ENCODE peak calls at places on chromosomes 7 and 10, in four cellular contexts. One of them, this sample, is unnamed.

GRCh38 chr7:36238138-36238537 is 85.1 kb downstream of the EEPD1 start:
- DNase-seq in stimulated activated CD4-positive, alpha-beta T cell treated with anti-CD3 and anti-CD28 coated beads, Interleukin-15, amount 100 ng/mL, for 1 hour: no peak
- DNase-seq in LHCN-M2: no peak
- DNase-seq in non-pigmented ciliary epithelial cell: no peak
- DNase-seq in this sample: no peak

GRCh38 chr10:22669163-22669711 is 45.1 kb downstream of the PIP4K2A start:
- DNase-seq in stimulated activated CD4-positive, alpha-beta T cell treated with anti-CD3 and anti-CD28 coated beads, Interleukin-15, amount 100 ng/mL, for 1 hour: no peak
- DNase-seq in LHCN-M2: no peak
- DNase-seq in non-pigmented ciliary epithelial cell: no peak
- DNase-seq in this sample: no peak

GRCh38 chr7:99579956-99580777 is 17.9 kb upstream of the TMEM225B start:
- DNase-seq in stimulated activated CD4-positive, alpha-beta T cell treated with anti-CD3 and anti-CD28 coated beads, Interleukin-15, amount 100 ng/mL, for 1 hour: peak; percentile 39
- DNase-seq in LHCN-M2: peak; percentile 41
- DNase-seq in non-pigmented ciliary epithelial cell: no peak
- DNase-seq in this sample: no peak

GRCh38 chr7:50653116-50653854 is 88.1 kb upstream of the DDC start:
- DNase-seq in stimulated activated CD4-positive, alpha-beta T cell treated with anti-CD3 and anti-CD28 coated beads, Interleukin-15, amount 100 ng/mL, for 1 hour: no peak
- DNase-seq in LHCN-M2: peak; percentile 78
- DNase-seq in non-pigmented ciliary epithelial cell: no peak
- DNase-seq in this sample: no peak

GRCh38 chr10:123865350-123865749 is 26.3 kb downstream of the CPXM2 start:
- DNase-seq in stimulated activated CD4-positive, alpha-beta T cell treated with anti-CD3 and anti-CD28 coated beads, Interleukin-15, amount 100 ng/mL, for 1 hour: no peak
- DNase-seq in LHCN-M2: no peak
- DNase-seq in non-pigmented ciliary epithelial cell: no peak
- DNase-seq in this sample: no peak

GRCh38 chr7:157622408-157623221 is 285.8 kb downstream of the DNAJB6 start:
- DNase-seq in stimulated activated CD4-positive, alpha-beta T cell treated with anti-CD3 and anti-CD28 coated beads, Interleukin-15, amount 100 ng/mL, for 1 hour: no peak
- DNase-seq in LHCN-M2: no peak
- DNase-seq in non-pigmented ciliary epithelial cell: no peak
- DNase-seq in this sample: no peak

GRCh38 chr10:117969592-117969991 is 77.1 kb downstream of the RAB11FIP2 start:
- DNase-seq in stimulated activated CD4-positive, alpha-beta T cell treated with anti-CD3 and anti-CD28 coated beads, Interleukin-15, amount 100 ng/mL, for 1 hour: no peak
- DNase-seq in LHCN-M2: no peak
- DNase-seq in non-pigmented ciliary epithelial cell: no peak
- DNase-seq in this sample: no peak

GRCh38 chr7:151570366-151570915 is 50.7 kb upstream of the RHEB start:
- DNase-seq in stimulated activated CD4-positive, alpha-beta T cell treated with anti-CD3 and anti-CD28 coated beads, Interleukin-15, amount 100 ng/mL, for 1 hour: no peak
- DNase-seq in LHCN-M2: no peak
- DNase-seq in non-pigmented ciliary epithelial cell: no peak
- DNase-seq in this sample: no peak

GRCh38 chr10:99590799-99591198 is 29.4 kb downstream of the SLC25A28 start:
- DNase-seq in stimulated activated CD4-positive, alpha-beta T cell treated with anti-CD3 and anti-CD28 coated beads, Interleukin-15, amount 100 ng/mL, for 1 hour: no peak
- DNase-seq in LHCN-M2: no peak
- DNase-seq in non-pigmented ciliary epithelial cell: no peak
- DNase-seq in this sample: no peak

GRCh38 chr7:24914465-24914859 is 65.5 kb downstream of the OSBPL3 start:
- DNase-seq in stimulated activated CD4-positive, alpha-beta T cell treated with anti-CD3 and anti-CD28 coated beads, Interleukin-15, amount 100 ng/mL, for 1 hour: no peak
- DNase-seq in LHCN-M2: no peak
- DNase-seq in non-pigmented ciliary epithelial cell: no peak
- DNase-seq in this sample: no peak

GRCh38 chr10:114458955-114459354 is 54.7 kb upstream of the AFAP1L2 start:
- DNase-seq in stimulated activated CD4-positive, alpha-beta T cell treated with anti-CD3 and anti-CD28 coated beads, Interleukin-15, amount 100 ng/mL, for 1 hour: no peak
- DNase-seq in LHCN-M2: peak; percentile 50
- DNase-seq in non-pigmented ciliary epithelial cell: no peak
- DNase-seq in this sample: no peak

GRCh38 chr10:44925224-44925623 is 14.1 kb downstream of the TMEM72 start:
- DNase-seq in stimulated activated CD4-positive, alpha-beta T cell treated with anti-CD3 and anti-CD28 coated beads, Interleukin-15, amount 100 ng/mL, for 1 hour: no peak
- DNase-seq in LHCN-M2: no peak
- DNase-seq in non-pigmented ciliary epithelial cell: no peak
- DNase-seq in this sample: no peak

GRCh38 chr7:132551928-132552327 is 24.3 kb downstream of the PLXNA4 start:
- DNase-seq in stimulated activated CD4-positive, alpha-beta T cell treated with anti-CD3 and anti-CD28 coated beads, Interleukin-15, amount 100 ng/mL, for 1 hour: no peak
- DNase-seq in LHCN-M2: no peak
- DNase-seq in non-pigmented ciliary epithelial cell: no peak
- DNase-seq in this sample: no peak

GRCh38 chr10:90930070-90930837 is 9.4 kb upstream of the ANKRD1 start:
- DNase-seq in stimulated activated CD4-positive, alpha-beta T cell treated with anti-CD3 and anti-CD28 coated beads, Interleukin-15, amount 100 ng/mL, for 1 hour: no peak
- DNase-seq in LHCN-M2: peak; percentile 88
- DNase-seq in non-pigmented ciliary epithelial cell: no peak
- DNase-seq in this sample: no peak

GRCh38 chr10:69769395-69769989 is 32.2 kb upstream of the COL13A1 start:
- DNase-seq in stimulated activated CD4-positive, alpha-beta T cell treated with anti-CD3 and anti-CD28 coated beads, Interleukin-15, amount 100 ng/mL, for 1 hour: no peak
- DNase-seq in LHCN-M2: peak; percentile 90
- DNase-seq in non-pigmented ciliary epithelial cell: peak; percentile 55
- DNase-seq in this sample: no peak

GRCh38 chr7:47714669-47715607 is 133.0 kb upstream of the TNS3 start:
- DNase-seq in stimulated activated CD4-positive, alpha-beta T cell treated with anti-CD3 and anti-CD28 coated beads, Interleukin-15, amount 100 ng/mL, for 1 hour: no peak
- DNase-seq in LHCN-M2: no peak
- DNase-seq in non-pigmented ciliary epithelial cell: no peak
- DNase-seq in this sample: no peak

GRCh38 chr7:115297651-115298050 is 375.8 kb downstream of the MDFIC start:
- DNase-seq in stimulated activated CD4-positive, alpha-beta T cell treated with anti-CD3 and anti-CD28 coated beads, Interleukin-15, amount 100 ng/mL, for 1 hour: no peak
- DNase-seq in LHCN-M2: peak; percentile 88
- DNase-seq in non-pigmented ciliary epithelial cell: peak; percentile 78
- DNase-seq in this sample: no peak

GRCh38 chr10:123945506-123945905 is 53.9 kb upstream of the CPXM2 start:
- DNase-seq in stimulated activated CD4-positive, alpha-beta T cell treated with anti-CD3 and anti-CD28 coated beads, Interleukin-15, amount 100 ng/mL, for 1 hour: no peak
- DNase-seq in LHCN-M2: peak; percentile 48
- DNase-seq in non-pigmented ciliary epithelial cell: no peak
- DNase-seq in this sample: no peak

GRCh38 chr10:119650692-119651513 is at the start of gene BAG3:
- DNase-seq in stimulated activated CD4-positive, alpha-beta T cell treated with anti-CD3 and anti-CD28 coated beads, Interleukin-15, amount 100 ng/mL, for 1 hour: peak; percentile 73
- DNase-seq in LHCN-M2: peak; percentile 93
- DNase-seq in non-pigmented ciliary epithelial cell: peak; percentile 70
- DNase-seq in this sample: peak; percentile 57

GRCh38 chr7:129750091-129750870 is 138.8 kb downstream of the NRF1 start:
- DNase-seq in stimulated activated CD4-positive, alpha-beta T cell treated with anti-CD3 and anti-CD28 coated beads, Interleukin-15, amount 100 ng/mL, for 1 hour: no peak
- DNase-seq in LHCN-M2: no peak
- DNase-seq in non-pigmented ciliary epithelial cell: no peak
- DNase-seq in this sample: no peak

GRCh38 chr7:44219371-44220045 is 18.7 kb downstream of the YKT6 start:
- DNase-seq in stimulated activated CD4-positive, alpha-beta T cell treated with anti-CD3 and anti-CD28 coated beads, Interleukin-15, amount 100 ng/mL, for 1 hour: no peak
- DNase-seq in LHCN-M2: no peak
- DNase-seq in non-pigmented ciliary epithelial cell: no peak
- DNase-seq in this sample: no peak

GRCh38 chr10:84613336-84614021 is 285.1 kb downstream of the CCSER2 start:
- DNase-seq in stimulated activated CD4-positive, alpha-beta T cell treated with anti-CD3 and anti-CD28 coated beads, Interleukin-15, amount 100 ng/mL, for 1 hour: no peak
- DNase-seq in LHCN-M2: peak; percentile 13
- DNase-seq in non-pigmented ciliary epithelial cell: no peak
- DNase-seq in this sample: no peak

GRCh38 chr7:16416289-16417282 is 4.8 kb downstream of the CRPPA start:
- DNase-seq in stimulated activated CD4-positive, alpha-beta T cell treated with anti-CD3 and anti-CD28 coated beads, Interleukin-15, amount 100 ng/mL, for 1 hour: no peak
- DNase-seq in LHCN-M2: peak; percentile 97
- DNase-seq in non-pigmented ciliary epithelial cell: peak; percentile 55
- DNase-seq in this sample: no peak

GRCh38 chr10:91587710-91588638 is 44.9 kb downstream of the PPP1R3C start:
- DNase-seq in stimulated activated CD4-positive, alpha-beta T cell treated with anti-CD3 and anti-CD28 coated beads, Interleukin-15, amount 100 ng/mL, for 1 hour: no peak
- DNase-seq in LHCN-M2: peak; percentile 85
- DNase-seq in non-pigmented ciliary epithelial cell: no peak
- DNase-seq in this sample: no peak

GRCh38 chr10:97762816-97763215 is 9.0 kb downstream of the SFRP5 start:
- DNase-seq in stimulated activated CD4-positive, alpha-beta T cell treated with anti-CD3 and anti-CD28 coated beads, Interleukin-15, amount 100 ng/mL, for 1 hour: no peak
- DNase-seq in LHCN-M2: peak; percentile 86
- DNase-seq in non-pigmented ciliary epithelial cell: peak; percentile 8
- DNase-seq in this sample: no peak

This sample was measured in activated naive CD4-positive, alpha-beta T cell.